ENCODE peak calls at places on chromosomes 12 and 14, in seven cellular contexts. One of them, this sample, is unnamed.

GRCh38 chr12:95605875-95606274 is 54.6 kb upstream of the USP44 start:
- DNase-seq in heart left ventricle: no peak
- DNase-seq in left lung: no peak
- DNase-seq in suprapubic skin: no peak
- DNase-seq in A549: no peak
- DNase-seq in brain microvascular endothelial cell: peak
- DNase-seq in IMR-90: no peak
- DNase-seq in this sample: no peak

GRCh38 chr12:69844416-69844815 is 19.4 kb downstream of the MYRFL start:
- DNase-seq in heart left ventricle: no peak
- DNase-seq in left lung: no peak
- DNase-seq in suprapubic skin: no peak
- DNase-seq in A549: no peak
- DNase-seq in brain microvascular endothelial cell: no peak
- DNase-seq in IMR-90: no peak
- DNase-seq in this sample: no peak

GRCh38 chr12:131279281-131279921 is 325.7 kb downstream of the ADGRD1 start:
- DNase-seq in heart left ventricle: no peak
- DNase-seq in left lung: peak
- DNase-seq in suprapubic skin: peak
- DNase-seq in A549: no peak
- DNase-seq in brain microvascular endothelial cell: no peak
- DNase-seq in IMR-90: no peak
- DNase-seq in this sample: no peak

GRCh38 chr12:25995906-25996305 is 37.4 kb downstream of the RASSF8 start:
- DNase-seq in heart left ventricle: no peak
- DNase-seq in left lung: no peak
- DNase-seq in suprapubic skin: no peak
- DNase-seq in A549: no peak
- DNase-seq in brain microvascular endothelial cell: peak
- DNase-seq in IMR-90: peak
- DNase-seq in this sample: no peak

GRCh38 chr14:75205586-75205985 is 29.2 kb upstream of the TMED10 start:
- DNase-seq in heart left ventricle: no peak
- DNase-seq in left lung: no peak
- DNase-seq in suprapubic skin: no peak
- DNase-seq in A549: no peak
- DNase-seq in brain microvascular endothelial cell: peak
- DNase-seq in IMR-90: peak
- DNase-seq in this sample: no peak

GRCh38 chr12:52524898-52525591 is 4.9 kb upstream of the KRT5 start:
- DNase-seq in heart left ventricle: no peak
- DNase-seq in left lung: no peak
- DNase-seq in suprapubic skin: peak
- DNase-seq in A549: no peak
- DNase-seq in brain microvascular endothelial cell: no peak
- DNase-seq in IMR-90: no peak
- DNase-seq in this sample: peak

GRCh38 chr12:32431025-32431424 is 31.7 kb downstream of the FGD4 start:
- DNase-seq in heart left ventricle: no peak
- DNase-seq in left lung: no peak
- DNase-seq in suprapubic skin: no peak
- DNase-seq in A549: no peak
- DNase-seq in brain microvascular endothelial cell: no peak
- DNase-seq in IMR-90: no peak
- DNase-seq in this sample: no peak

GRCh38 chr14:78758333-78758732 is 588.2 kb downstream of the NRXN3 start:
- DNase-seq in heart left ventricle: no peak
- DNase-seq in left lung: no peak
- DNase-seq in suprapubic skin: no peak
- DNase-seq in A549: peak
- DNase-seq in brain microvascular endothelial cell: peak
- DNase-seq in IMR-90: peak
- DNase-seq in this sample: no peak

GRCh38 chr14:71230897-71231296 is 323.6 kb downstream of the PCNX1 start:
- DNase-seq in heart left ventricle: no peak
- DNase-seq in left lung: no peak
- DNase-seq in suprapubic skin: no peak
- DNase-seq in A549: no peak
- DNase-seq in brain microvascular endothelial cell: no peak
- DNase-seq in IMR-90: no peak
- DNase-seq in this sample: no peak

GRCh38 chr12:7015555-7016370 is 2.5 kb downstream of the LPCAT3 start:
- DNase-seq in heart left ventricle: no peak
- DNase-seq in left lung: no peak
- DNase-seq in suprapubic skin: no peak
- DNase-seq in A549: no peak
- DNase-seq in brain microvascular endothelial cell: no peak
- DNase-seq in IMR-90: no peak
- DNase-seq in this sample: no peak

GRCh38 chr14:81033841-81034240 is 78.4 kb downstream of the TSHR start:
- DNase-seq in heart left ventricle: no peak
- DNase-seq in left lung: peak
- DNase-seq in suprapubic skin: no peak
- DNase-seq in A549: no peak
- DNase-seq in brain microvascular endothelial cell: no peak
- DNase-seq in IMR-90: no peak
- DNase-seq in this sample: no peak

GRCh38 chr14:95547626-95548327 is 12.9 kb downstream of the GLRX5 start:
- DNase-seq in heart left ventricle: no peak
- DNase-seq in left lung: no peak
- DNase-seq in suprapubic skin: no peak
- DNase-seq in A549: no peak
- DNase-seq in brain microvascular endothelial cell: peak
- DNase-seq in IMR-90: peak
- DNase-seq in this sample: peak

DNA sequence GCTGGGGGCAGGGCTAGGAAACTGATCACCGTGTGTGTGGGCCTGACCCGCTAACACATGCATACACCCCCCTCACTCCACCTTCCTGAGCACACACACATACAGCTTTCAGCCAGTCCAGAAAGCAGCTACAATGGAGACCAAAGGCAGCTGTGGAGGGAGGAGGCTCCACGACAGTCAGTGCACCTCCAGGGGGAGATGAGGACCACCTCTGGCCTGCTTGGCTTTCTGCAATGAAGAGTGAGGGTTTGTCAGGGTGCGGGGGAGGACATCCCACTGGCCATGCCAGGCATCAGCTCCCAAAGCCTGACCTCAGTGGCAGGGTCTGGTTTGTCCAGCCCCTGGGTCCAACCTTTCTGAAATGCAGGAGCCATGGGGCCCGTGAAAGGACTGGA is 35.2 kb downstream of the SLC6A12 start:
- DNase-seq in heart left ventricle: no peak
- DNase-seq in left lung: no peak
- DNase-seq in suprapubic skin: no peak
- DNase-seq in A549: no peak
- DNase-seq in brain microvascular endothelial cell: no peak
- DNase-seq in IMR-90: no peak
- DNase-seq in this sample: no peak
- H3K27ac ChIP-seq in heart left ventricle: peak
- H3K27ac ChIP-seq in left lung: no peak
- H3K27ac ChIP-seq in suprapubic skin: no peak
- H3K27ac ChIP-seq in A549: peak
- H3K27ac ChIP-seq in brain microvascular endothelial cell: no peak
- H3K27ac ChIP-seq in IMR-90: no peak
- H3K27ac ChIP-seq in this sample: no peak

GRCh38 chr12:125734137-125734536 is 668.9 kb downstream of the AACS start:
- DNase-seq in heart left ventricle: no peak
- DNase-seq in left lung: no peak
- DNase-seq in suprapubic skin: no peak
- DNase-seq in A549: no peak
- DNase-seq in brain microvascular endothelial cell: no peak
- DNase-seq in IMR-90: no peak
- DNase-seq in this sample: no peak
- TF ChIP-seq CTCF in heart left ventricle: no peak
- TF ChIP-seq CTCF in left lung: no peak
- TF ChIP-seq CTCF in suprapubic skin: no peak
- TF ChIP-seq CTCF in A549: no peak
- TF ChIP-seq CTCF in brain microvascular endothelial cell: no peak
- TF ChIP-seq CTCF in IMR-90: no peak
- TF ChIP-seq CTCF in this sample: no peak

GRCh38 chr12:54407183-54407905 is 11.7 kb downstream of the ITGA5 start:
- DNase-seq in heart left ventricle: no peak
- DNase-seq in left lung: no peak
- DNase-seq in suprapubic skin: no peak
- DNase-seq in A549: no peak
- DNase-seq in brain microvascular endothelial cell: no peak
- DNase-seq in IMR-90: no peak
- DNase-seq in this sample: no peak
- H3K27ac ChIP-seq in heart left ventricle: peak
- H3K27ac ChIP-seq in left lung: peak
- H3K27ac ChIP-seq in suprapubic skin: no peak
- H3K27ac ChIP-seq in A549: no peak
- H3K27ac ChIP-seq in brain microvascular endothelial cell: no peak
- H3K27ac ChIP-seq in IMR-90: no peak
- H3K27ac ChIP-seq in this sample: peak

GRCh38 chr12:76317976-76318375 is 30.2 kb downstream of the BBS10 start:
- DNase-seq in heart left ventricle: no peak
- DNase-seq in left lung: no peak
- DNase-seq in suprapubic skin: no peak
- DNase-seq in A549: no peak
- DNase-seq in brain microvascular endothelial cell: no peak
- DNase-seq in IMR-90: no peak
- DNase-seq in this sample: no peak

GRCh38 chr12:76312314-76312713 is 35.9 kb downstream of the BBS10 start:
- DNase-seq in heart left ventricle: no peak
- DNase-seq in left lung: no peak
- DNase-seq in suprapubic skin: no peak
- DNase-seq in A549: no peak
- DNase-seq in brain microvascular endothelial cell: no peak
- DNase-seq in IMR-90: no peak
- DNase-seq in this sample: no peak

GRCh38 chr12:76313289-76313688 is 34.9 kb downstream of the BBS10 start:
- DNase-seq in heart left ventricle: no peak
- DNase-seq in left lung: no peak
- DNase-seq in suprapubic skin: no peak
- DNase-seq in A549: no peak
- DNase-seq in brain microvascular endothelial cell: no peak
- DNase-seq in IMR-90: no peak
- DNase-seq in this sample: no peak

GRCh38 chr12:76318773-76319594 is 29.2 kb downstream of the BBS10 start:
- DNase-seq in heart left ventricle: no peak
- DNase-seq in left lung: no peak
- DNase-seq in suprapubic skin: no peak
- DNase-seq in A549: no peak
- DNase-seq in brain microvascular endothelial cell: no peak
- DNase-seq in IMR-90: no peak
- DNase-seq in this sample: no peak

GRCh38 chr12:76316468-76316867 is 31.7 kb downstream of the BBS10 start:
- DNase-seq in heart left ventricle: no peak
- DNase-seq in left lung: no peak
- DNase-seq in suprapubic skin: no peak
- DNase-seq in A549: no peak
- DNase-seq in brain microvascular endothelial cell: no peak
- DNase-seq in IMR-90: no peak
- DNase-seq in this sample: no peak
- TF ChIP-seq CTCF in heart left ventricle: no peak
- TF ChIP-seq CTCF in left lung: no peak
- TF ChIP-seq CTCF in suprapubic skin: no peak
- TF ChIP-seq CTCF in A549: no peak
- TF ChIP-seq CTCF in brain microvascular endothelial cell: no peak
- TF ChIP-seq CTCF in IMR-90: no peak
- TF ChIP-seq CTCF in this sample: no peak

DNA sequence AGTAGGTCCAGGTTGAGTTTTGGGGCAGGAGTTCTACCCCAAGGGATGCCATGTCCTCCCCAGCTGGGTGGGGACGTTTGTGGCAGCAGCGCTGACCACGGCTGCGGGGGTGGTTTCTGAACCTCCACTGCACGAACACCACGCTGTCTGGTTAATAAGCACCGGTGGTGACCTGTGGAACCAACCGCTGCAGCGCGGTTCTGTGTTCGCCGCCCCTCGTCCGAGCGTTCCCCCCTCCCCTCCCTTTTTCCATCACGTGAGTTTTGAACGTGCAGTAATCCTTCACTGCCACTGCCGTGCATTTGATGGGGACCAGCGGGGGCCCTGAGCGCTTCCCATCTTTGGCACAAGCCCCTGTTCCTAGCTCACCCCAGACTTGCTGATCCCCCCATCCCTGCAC is 6.4 kb upstream of the ADSS1 start:
- DNase-seq in heart left ventricle: no peak
- DNase-seq in left lung: no peak
- DNase-seq in suprapubic skin: no peak
- DNase-seq in A549: no peak
- DNase-seq in brain microvascular endothelial cell: no peak
- DNase-seq in IMR-90: no peak
- DNase-seq in this sample: no peak
- H3K27ac ChIP-seq in heart left ventricle: no peak
- H3K27ac ChIP-seq in left lung: no peak
- H3K27ac ChIP-seq in suprapubic skin: no peak
- H3K27ac ChIP-seq in A549: no peak
- H3K27ac ChIP-seq in brain microvascular endothelial cell: no peak
- H3K27ac ChIP-seq in IMR-90: no peak
- H3K27ac ChIP-seq in this sample: peak

GRCh38 chr12:30753761-30754382 is 879 bp downstream of the CAPRIN2 start:
- DNase-seq in heart left ventricle: no peak
- DNase-seq in left lung: no peak
- DNase-seq in suprapubic skin: no peak
- DNase-seq in A549: no peak
- DNase-seq in brain microvascular endothelial cell: peak
- DNase-seq in IMR-90: peak
- DNase-seq in this sample: peak

GRCh38 chr12:30754383-30754749 is 385 bp downstream of the CAPRIN2 start:
- DNase-seq in heart left ventricle: no peak
- DNase-seq in left lung: no peak
- DNase-seq in suprapubic skin: no peak
- DNase-seq in A549: peak
- DNase-seq in brain microvascular endothelial cell: peak
- DNase-seq in IMR-90: no peak
- DNase-seq in this sample: no peak

GRCh38 chr12:30752255-30752654 is 2.5 kb downstream of the CAPRIN2 start:
- DNase-seq in heart left ventricle: no peak
- DNase-seq in left lung: no peak
- DNase-seq in suprapubic skin: no peak
- DNase-seq in A549: no peak
- DNase-seq in brain microvascular endothelial cell: no peak
- DNase-seq in IMR-90: no peak
- DNase-seq in this sample: no peak

GRCh38 chr12:30754750-30755394 is at the start of gene CAPRIN2:
- DNase-seq in heart left ventricle: peak
- DNase-seq in left lung: peak
- DNase-seq in suprapubic skin: peak
- DNase-seq in A549: peak
- DNase-seq in brain microvascular endothelial cell: peak
- DNase-seq in IMR-90: peak
- DNase-seq in this sample: peak

GRCh38 chr12:30753233-30753632 is 1.5 kb downstream of the CAPRIN2 start:
- DNase-seq in heart left ventricle: no peak
- DNase-seq in left lung: no peak
- DNase-seq in suprapubic skin: no peak
- DNase-seq in A549: peak
- DNase-seq in brain microvascular endothelial cell: peak
- DNase-seq in IMR-90: peak
- DNase-seq in this sample: peak
- TF ChIP-seq CTCF in heart left ventricle: no peak
- TF ChIP-seq CTCF in left lung: no peak
- TF ChIP-seq CTCF in suprapubic skin: no peak
- TF ChIP-seq CTCF in A549: peak
- TF ChIP-seq CTCF in brain microvascular endothelial cell: peak
- TF ChIP-seq CTCF in IMR-90: peak
- TF ChIP-seq CTCF in this sample: peak